ENCODE peak calls at places on chromosomes 11 and 22, in seven cellular contexts. One of them, this sample, is unnamed.

GRCh38 chr11:27153136-27153535 is 112.5 kb downstream of the BBOX1 start:
- DNase-seq in mesendoderm: no peak
- DNase-seq in mesenchymal stem cell: no peak
- DNase-seq in trophoblast cell: no peak
- DNase-seq in H9: no peak
- DNase-seq in neuronal stem cell: no peak
- DNase-seq in IMR-90: no peak
- DNase-seq in this sample: no peak

GRCh38 chr11:21411597-21411996 is 742.2 kb downstream of the NELL1 start:
- DNase-seq in H9: no peak
- DNase-seq in neuronal stem cell: no peak
- DNase-seq in mesendoderm: no peak
- DNase-seq in IMR-90: no peak
- DNase-seq in trophoblast cell: no peak
- DNase-seq in mesenchymal stem cell: no peak
- DNase-seq in this sample: no peak

GRCh38 chr11:125286486-125286885 is 121.9 kb downstream of the PKNOX2 start:
- DNase-seq in mesendoderm: no peak
- DNase-seq in mesenchymal stem cell: no peak
- DNase-seq in neuronal stem cell: no peak
- DNase-seq in trophoblast cell: no peak
- DNase-seq in H9: no peak
- DNase-seq in IMR-90: no peak
- DNase-seq in this sample: no peak

GRCh38 chr11:20596629-20597129 is 2.7 kb upstream of the SLC6A5 start:
- DNase-seq in neuronal stem cell: no peak
- DNase-seq in trophoblast cell: no peak
- DNase-seq in H9: peak
- DNase-seq in mesendoderm: peak
- DNase-seq in mesenchymal stem cell: no peak
- DNase-seq in IMR-90: no peak
- DNase-seq in this sample: no peak

GRCh38 chr22:45429921-45430775 is 16.7 kb downstream of the RIBC2 start:
- DNase-seq in IMR-90: no peak
- DNase-seq in neuronal stem cell: no peak
- DNase-seq in mesenchymal stem cell: no peak
- DNase-seq in H9: no peak
- DNase-seq in trophoblast cell: no peak
- DNase-seq in mesendoderm: no peak
- DNase-seq in this sample: no peak

GRCh38 chr11:24234822-24235508 is 261.9 kb upstream of the LUZP2 start:
- DNase-seq in neuronal stem cell: no peak
- DNase-seq in IMR-90: peak
- DNase-seq in mesendoderm: peak
- DNase-seq in H9: no peak
- DNase-seq in mesenchymal stem cell: peak
- DNase-seq in trophoblast cell: no peak
- DNase-seq in this sample: no peak

GRCh38 chr11:26976389-26976788 is 17.5 kb upstream of the FIBIN start:
- DNase-seq in mesenchymal stem cell: peak
- DNase-seq in IMR-90: peak
- DNase-seq in H9: no peak
- DNase-seq in trophoblast cell: no peak
- DNase-seq in neuronal stem cell: no peak
- DNase-seq in mesendoderm: no peak
- DNase-seq in this sample: no peak

GRCh38 chr11:11620966-11621880 is 582 bp downstream of the GALNT18 start:
- DNase-seq in neuronal stem cell: peak
- DNase-seq in trophoblast cell: peak
- DNase-seq in H9: no peak
- DNase-seq in mesenchymal stem cell: peak
- DNase-seq in mesendoderm: no peak
- DNase-seq in IMR-90: peak
- DNase-seq in this sample: no peak

GRCh38 chr11:43925932-43926505 is 16.4 kb upstream of the C11orf96 start:
- DNase-seq in IMR-90: no peak
- DNase-seq in H9: no peak
- DNase-seq in mesenchymal stem cell: no peak
- DNase-seq in neuronal stem cell: no peak
- DNase-seq in trophoblast cell: no peak
- DNase-seq in mesendoderm: no peak
- DNase-seq in this sample: no peak

GRCh38 chr11:118359295-118359958 is at the start of gene UBE4A:
- DNase-seq in H9: peak
- DNase-seq in mesenchymal stem cell: peak
- DNase-seq in mesendoderm: peak
- DNase-seq in neuronal stem cell: peak
- DNase-seq in trophoblast cell: peak
- DNase-seq in IMR-90: peak
- DNase-seq in this sample: peak
- H2BK5ac ChIP-seq in H9: no peak
- H2BK5ac ChIP-seq in mesenchymal stem cell: no peak
- H2BK5ac ChIP-seq in mesendoderm: no peak
- H2BK5ac ChIP-seq in neuronal stem cell: no peak
- H2BK5ac ChIP-seq in trophoblast cell: no peak
- H2BK5ac ChIP-seq in IMR-90: peak
- H2BK5ac ChIP-seq in this sample: no peak

DNA sequence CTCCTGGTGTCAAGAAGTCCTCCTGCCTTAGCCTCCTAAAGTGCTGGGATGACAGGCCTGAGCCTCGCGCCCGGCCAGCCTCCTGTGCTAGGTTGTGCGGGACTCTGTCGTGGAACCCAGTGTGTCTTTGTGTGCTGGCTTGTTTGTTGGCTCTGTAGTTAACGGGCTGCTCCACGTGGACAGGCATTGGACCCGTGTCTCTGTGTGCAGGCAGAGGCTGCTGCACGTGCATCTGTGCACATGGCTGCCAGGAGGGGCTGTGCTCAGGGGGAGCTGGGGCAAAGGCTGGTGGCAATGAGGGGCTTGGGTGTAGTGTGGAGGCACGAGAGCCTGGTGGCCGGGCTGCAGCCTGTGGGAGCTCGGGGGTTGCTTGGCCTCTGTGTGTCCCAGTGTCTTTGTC is 121.3 kb upstream of the ALDH3B2 start:
- DNase-seq in IMR-90: no peak
- DNase-seq in mesenchymal stem cell: no peak
- DNase-seq in trophoblast cell: no peak
- DNase-seq in H9: no peak
- DNase-seq in neuronal stem cell: no peak
- DNase-seq in mesendoderm: no peak
- DNase-seq in this sample: no peak
- H2BK5ac ChIP-seq in IMR-90: no peak
- H2BK5ac ChIP-seq in mesenchymal stem cell: no peak
- H2BK5ac ChIP-seq in trophoblast cell: no peak
- H2BK5ac ChIP-seq in H9: no peak
- H2BK5ac ChIP-seq in neuronal stem cell: no peak
- H2BK5ac ChIP-seq in mesendoderm: no peak
- H2BK5ac ChIP-seq in this sample: no peak

DNA sequence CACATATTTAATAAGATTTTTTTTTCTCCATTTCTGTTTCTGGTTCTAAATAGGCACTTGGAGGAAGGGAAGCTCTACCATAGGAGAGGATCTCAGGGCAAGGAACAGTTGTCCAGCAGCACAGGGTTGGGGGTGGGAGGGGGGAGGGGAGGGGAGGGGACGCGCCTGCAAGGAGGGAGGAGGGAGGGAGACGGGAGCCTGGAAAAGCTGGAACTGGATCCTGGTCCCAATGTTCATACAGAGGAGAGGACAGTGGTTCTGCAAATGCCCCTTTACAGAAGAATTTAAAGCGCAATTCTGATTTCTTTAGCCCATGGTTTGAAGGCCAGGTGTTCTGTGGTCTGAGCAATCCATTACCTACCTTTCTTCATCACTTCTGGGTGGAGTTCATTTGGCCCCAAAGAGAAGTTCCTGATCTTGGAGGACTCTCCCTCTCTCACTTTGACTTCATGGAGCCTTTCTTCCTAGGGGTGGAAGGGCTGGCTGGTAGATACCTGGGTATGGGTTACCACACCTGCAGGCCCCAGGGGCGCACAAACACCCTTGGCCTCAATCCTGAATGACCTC is 348.9 kb upstream of the NCAM1 start:
- DNase-seq in trophoblast cell: no peak
- DNase-seq in mesenchymal stem cell: no peak
- DNase-seq in IMR-90: no peak
- DNase-seq in mesendoderm: peak
- DNase-seq in H9: peak
- DNase-seq in neuronal stem cell: no peak
- DNase-seq in this sample: no peak
- H2BK5ac ChIP-seq in trophoblast cell: no peak
- H2BK5ac ChIP-seq in mesenchymal stem cell: no peak
- H2BK5ac ChIP-seq in IMR-90: no peak
- H2BK5ac ChIP-seq in mesendoderm: no peak
- H2BK5ac ChIP-seq in H9: no peak
- H2BK5ac ChIP-seq in neuronal stem cell: no peak
- H2BK5ac ChIP-seq in this sample: no peak

DNA sequence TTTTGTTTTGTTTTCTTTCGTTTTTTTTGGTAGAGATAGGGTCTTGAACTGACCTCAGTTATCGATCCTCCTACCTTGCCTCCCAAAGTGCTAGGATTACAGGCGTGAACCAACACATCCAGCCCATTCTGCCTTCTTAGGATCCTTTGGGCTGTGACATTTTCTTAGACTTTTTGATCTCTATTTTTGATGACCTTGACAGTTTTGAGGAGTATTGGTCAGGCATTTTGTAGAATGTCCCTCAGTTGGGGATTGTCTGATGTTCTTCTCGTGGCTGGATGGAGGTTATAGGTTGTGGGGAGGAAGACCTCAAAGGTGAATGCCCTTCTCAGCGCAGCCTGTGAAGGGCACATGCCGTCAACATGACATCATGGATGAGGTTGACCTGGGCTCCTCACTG is 19.5 kb upstream of the RAB1B start:
- DNase-seq in neuronal stem cell: no peak
- DNase-seq in trophoblast cell: no peak
- DNase-seq in H9: no peak
- DNase-seq in mesenchymal stem cell: no peak
- DNase-seq in mesendoderm: no peak
- DNase-seq in IMR-90: no peak
- DNase-seq in this sample: no peak
- H2BK5ac ChIP-seq in neuronal stem cell: no peak
- H2BK5ac ChIP-seq in trophoblast cell: no peak
- H2BK5ac ChIP-seq in H9: no peak
- H2BK5ac ChIP-seq in mesenchymal stem cell: no peak
- H2BK5ac ChIP-seq in mesendoderm: no peak
- H2BK5ac ChIP-seq in IMR-90: no peak
- H2BK5ac ChIP-seq in this sample: no peak

This sample was measured in H1.